ENCODE peak calls at places on chromosomes 16 and 17, in nine cellular contexts. T, M, W, K, B, Q, U, I and E are unnamed samples.

GRCh38 chr17:50201226-50201854 is at the start of gene COL1A1:
- DNase-seq in T (peak), M (no peak), W (peak), K (peak), B (no peak), Q (no peak), U (peak), I (no peak), E (no peak)

GRCh38 chr16:9077001-9077809 is 14.2 kb upstream of the HAPSTR1 start:
- DNase-seq in T (no peak), M (no peak), W (no peak), K (peak), B (no peak), Q (no peak), U (no peak), I (no peak), E (no peak)

GRCh38 chr17:57115916-57116315 is 30.9 kb downstream of the AKAP1 start:
- DNase-seq in T (no peak), M (no peak), W (no peak), K (no peak), B (no peak), Q (no peak), U (no peak), I (no peak), E (no peak)

GRCh38 chr17:67974598-67975066 is 21.6 kb downstream of the C17orf58 start:
- DNase-seq in T (no peak), M (no peak), W (no peak), K (no peak), B (no peak), Q (no peak), U (peak), I (no peak), E (no peak)

GRCh38 chr16:12760819-12761611 is 42.7 kb downstream of the CPPED1 start:
- DNase-seq in T (no peak), M (no peak), W (no peak), K (no peak), B (no peak), Q (no peak), U (no peak), I (no peak), E (no peak)

GRCh38 chr17:75113798-75114551 is 4.2 kb downstream of the ARMC7 start:
- DNase-seq in T (peak), M (peak), W (peak), K (peak), B (peak), Q (peak), U (peak), I (peak), E (peak)

GRCh38 chr16:75257886-75258806 is 6.7 kb upstream of the BCAR1 start:
- DNase-seq in T (no peak), M (no peak), W (no peak), K (no peak), B (no peak), Q (no peak), U (no peak), I (no peak), E (no peak)

GRCh38 chr16:80831039-80831438 is 26.6 kb upstream of the CDYL2 start:
- DNase-seq in T (no peak), M (no peak), W (no peak), K (no peak), B (no peak), Q (no peak), U (no peak), I (no peak), E (no peak)

GRCh38 chr16:87635541-87636049 is 33.3 kb downstream of the JPH3 start:
- DNase-seq in T (peak), M (peak), W (peak), K (peak), B (peak), Q (peak), U (peak), I (no peak), E (peak)

GRCh38 chr17:51721711-51722110 is 436.8 kb downstream of the CA10 start:
- DNase-seq in T (no peak), M (no peak), W (no peak), K (no peak), B (no peak), Q (no peak), U (no peak), I (no peak), E (no peak)